ENCODE peak calls at places on chromosomes 12 and 14, in seven cellular contexts. C, R, W, M, Q, H and P are unnamed samples.

GRCh38 chr14:69183735-69184134 is 7.6 kb upstream of the EXD2 start:
- DNase-seq in M (no peak), R (peak; percentile 15), W (no peak), Q (no peak), C (no peak), H (peak; percentile 51), P (no peak)

GRCh38 chr12:96193725-96194571 is at the start of gene ELK3:
- DNase-seq in M (no peak), R (peak; percentile 50), C (peak; percentile 94), W (no peak), H (peak; percentile 61), Q (peak; percentile 89), P (no peak)

GRCh38 chr12:122088181-122088810 is 9.7 kb downstream of the MLXIP start:
- DNase-seq in M (no peak), R (no peak), Q (no peak), W (no peak), C (no peak), H (no peak), P (no peak)

GRCh38 chr12:67681145-67681778 is 32.7 kb downstream of the DYRK2 start:
- DNase-seq in C (no peak), Q (no peak), H (no peak), M (no peak), W (no peak), R (no peak), P (peak; percentile 8)

GRCh38 chr12:131950182-131950913 is 606 bp downstream of the EP400 start:
- DNase-seq in M (no peak), Q (peak; percentile 76), C (peak; percentile 79), R (no peak), W (no peak), H (no peak), P (no peak)

GRCh38 chr12:34350092-34351041 is 328.1 kb downstream of the ALG10 start:
- DNase-seq in H (no peak), W (no peak), Q (peak; percentile 73), M (no peak), C (no peak), R (no peak), P (no peak)

GRCh38 chr12:63991036-63991547 is 146.6 kb downstream of the SRGAP1 start:
- DNase-seq in Q (no peak), C (no peak), M (no peak), H (no peak), R (no peak), W (no peak), P (no peak)

GRCh38 chr12:64625243-64626077 is 15.2 kb downstream of the RASSF3 start:
- DNase-seq in Q (peak; percentile 26), H (no peak), M (peak; percentile 78), R (peak; percentile 85), C (peak; percentile 52), W (peak; percentile 60), P (peak; percentile 78)

GRCh38 chr14:103737432-103738045 is 21.9 kb downstream of the ZFYVE21 start:
- DNase-seq in C (no peak), M (no peak), H (no peak), Q (no peak), R (peak; percentile 12), W (no peak), P (no peak)

GRCh38 chr14:54568821-54569591 is 2.1 kb downstream of the SAMD4A start:
- DNase-seq in W (no peak), M (no peak), Q (no peak), C (no peak), R (peak; percentile 31), H (no peak), P (no peak)

GRCh38 chr14:76870146-76870545 is 43.9 kb downstream of the LRRC74A start:
- DNase-seq in Q (no peak), H (no peak), R (peak; percentile 16), C (peak; percentile 77), M (no peak), W (no peak), P (no peak)

GRCh38 chr12:111788178-111788654 is 21.5 kb downstream of the ALDH2 start:
- DNase-seq in H (no peak), C (peak; percentile 48), W (no peak), Q (no peak), R (no peak), M (no peak), P (peak; percentile 27)

GRCh38 chr14:21852061-21852664 is 178.5 kb upstream of the OR4E1 start:
- DNase-seq in H (peak; percentile 88), R (peak; percentile 47), Q (peak; percentile 4), W (peak; percentile 16), M (no peak), C (peak; percentile 2), P (peak; percentile 45)

GRCh38 chr14:34750670-34751069 is 36.3 kb upstream of the CFL2 start:
- DNase-seq in M (no peak), H (no peak), R (no peak), C (no peak), Q (no peak), W (no peak), P (no peak)

GRCh38 chr14:93207468-93208308 is 632 bp downstream of the UBR7 start:
- DNase-seq in M (no peak), C (peak; percentile 79), R (no peak), H (peak; percentile 74), Q (peak; percentile 38), W (no peak), P (peak; percentile 7)

GRCh38 chr12:124738636-124739467 is 124.8 kb downstream of the SCARB1 start:
- DNase-seq in W (no peak), C (no peak), R (peak; percentile 92), Q (no peak), M (no peak), H (no peak), P (no peak)

GRCh38 chr14:65788876-65789859 is 376.6 kb downstream of the FUT8 start:
- DNase-seq in R (peak; percentile 3), Q (no peak), M (no peak), C (peak; percentile 25), H (no peak), W (no peak), P (no peak)

GRCh38 chr14:52313493-52313881 is 625 bp upstream of the PTGER2 start:
- DNase-seq in W (no peak), H (no peak), M (no peak), Q (no peak), R (no peak), C (no peak), P (no peak)

GRCh38 chr12:52061470-52062166 is 8.2 kb upstream of the ATG101 start:
- DNase-seq in W (no peak), H (no peak), Q (no peak), M (no peak), C (no peak), R (peak; percentile 91), P (no peak)

DNA sequence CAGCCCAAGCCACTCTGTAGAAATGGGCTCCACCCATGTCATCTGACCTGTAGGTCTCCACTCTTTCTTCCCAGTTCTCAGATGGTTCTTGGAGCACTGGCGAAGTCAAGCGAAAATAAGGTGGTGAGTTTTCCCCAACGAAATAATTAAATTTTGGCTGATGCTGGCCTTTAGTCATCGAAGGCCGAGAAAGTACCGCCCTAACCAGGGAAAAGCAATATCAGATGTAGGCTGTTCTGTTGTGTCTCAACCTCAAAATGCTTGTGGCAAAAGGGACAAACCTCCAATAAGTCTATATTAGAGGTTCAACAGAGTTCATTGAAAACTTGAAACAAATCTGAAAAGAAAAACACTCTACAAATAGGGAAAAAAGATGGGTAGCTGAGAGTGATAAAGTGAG is 48.6 kb upstream of the BCAT1 start:
- DNase-seq in Q (no peak), M (no peak), R (no peak), W (no peak), H (no peak), C (no peak), P (no peak)
- TF ChIP-seq SIN3A in Q (no peak), M (no peak), R (no peak), W (no peak), H (no peak), C (no peak), P (no peak)

DNA sequence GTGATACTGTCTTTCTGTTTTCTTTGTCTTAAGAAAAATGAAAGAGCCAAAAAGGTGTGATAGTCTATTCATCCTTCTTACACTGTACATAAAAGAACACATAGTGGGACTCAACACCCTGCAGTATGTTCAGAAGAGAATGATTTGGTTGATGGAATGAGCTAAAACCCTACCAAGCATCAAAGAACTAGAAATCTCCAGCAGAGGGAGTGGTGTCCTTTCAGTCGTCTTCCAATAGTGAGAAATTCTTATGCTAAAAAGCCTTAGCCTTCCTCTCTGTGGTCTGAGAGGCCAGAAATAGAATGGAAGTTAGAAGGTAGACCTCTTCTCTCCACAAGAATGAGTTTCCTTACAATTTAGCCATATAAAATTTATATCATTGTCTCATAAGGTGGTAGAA is 393.4 kb upstream of the SEL1L start:
- DNase-seq in M (no peak), Q (no peak), C (no peak), W (no peak), H (no peak), R (no peak), P (no peak)
- TF ChIP-seq SIN3A in M (no peak), Q (no peak), C (no peak), W (no peak), H (no peak), R (no peak), P (no peak)

GRCh38 chr14:95623195-95623594 is 63.0 kb upstream of the TCL1B start:
- DNase-seq in R (no peak), M (no peak), Q (no peak), C (no peak), W (no peak), H (no peak), P (no peak)

GRCh38 chr14:95619785-95620417 is 66.3 kb upstream of the TCL1B start:
- DNase-seq in W (no peak), C (no peak), Q (no peak), H (no peak), R (no peak), M (no peak), P (no peak)

DNA sequence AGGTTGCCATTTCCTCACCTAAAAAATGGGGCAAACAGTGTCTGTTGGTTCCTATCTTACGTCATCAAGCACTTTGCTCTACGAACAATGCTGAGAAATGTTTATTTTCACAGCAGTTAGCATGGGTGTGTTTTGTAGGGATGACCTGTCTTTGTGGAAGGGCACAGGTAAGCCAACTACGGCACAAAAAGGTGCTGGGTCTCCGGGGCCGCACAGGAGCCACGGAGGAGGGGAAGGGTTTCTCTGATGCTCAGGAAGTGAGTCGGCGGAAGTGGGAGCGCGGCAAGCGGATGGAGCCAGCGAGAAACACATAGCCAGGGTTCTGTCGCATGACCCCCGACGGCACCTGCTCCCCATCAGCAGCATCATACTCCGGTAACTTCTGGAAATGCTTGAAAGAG is 65.6 kb upstream of the TCL1B start:
- DNase-seq in W (no peak), Q (peak; percentile 26), C (no peak), R (no peak), M (no peak), H (no peak), P (no peak)
- TF ChIP-seq SIN3A in W (no peak), Q (no peak), C (no peak), R (no peak), M (no peak), H (no peak), P (no peak)

GRCh38 chr14:92037989-92038388 is 1.9 kb downstream of the TRIP11 start:
- DNase-seq in R (no peak), H (no peak), W (no peak), C (peak; percentile 6), M (no peak), Q (no peak), P (no peak)

GRCh38 chr14:92039073-92039719 is 663 bp downstream of the TRIP11 start:
- DNase-seq in R (peak; percentile 77), H (peak; percentile 79), C (peak; percentile 65), W (peak; percentile 49), Q (peak; percentile 41), M (no peak), P (no peak)

GRCh38 chr14:92039720-92040430 is at the start of gene TRIP11:
- DNase-seq in M (peak; percentile 72), W (peak; percentile 87), C (peak; percentile 90), Q (peak; percentile 76), R (peak; percentile 80), H (peak; percentile 95), P (peak; percentile 51)

GRCh38 chr14:92041203-92041602 is 1.3 kb upstream of the TRIP11 start:
- DNase-seq in H (no peak), Q (no peak), C (no peak), W (no peak), M (no peak), R (no peak), P (no peak)

GRCh38 chr14:92040431-92041040 is 677 bp upstream of the TRIP11 start:
- DNase-seq in H (no peak), Q (peak; percentile 11), W (peak; percentile 12), C (peak; percentile 47), R (peak; percentile 18), M (peak; percentile 25), P (no peak)
- TF ChIP-seq SIN3A in H (no peak), Q (no peak), W (no peak), C (no peak), R (no peak), M (no peak), P (no peak)